ENCODE peak calls at places on chromosomes 11 and 22, in six cellular contexts. J is brain microvascular endothelial cell, H is IMR-90, A is OCI-LY7, D is psoas muscle, V is right atrium auricular region. Q is an unnamed sample.

GRCh38 chr11:109132539-109132938 is 289.5 kb upstream of the C11orf87 start:
- DNase-seq in V (no peak), H (no peak), D (no peak), A (no peak), J (no peak), Q (no peak)

GRCh38 chr11:117387992-117388765 is 60.5 kb downstream of the CEP164 start:
- DNase-seq in A (no peak), V (no peak), H (peak), D (no peak), J (peak), Q (no peak)

GRCh38 chr22:44127353-44127752 is 53.4 kb upstream of the PARVG start:
- DNase-seq in H (no peak), V (no peak), J (no peak), D (peak), A (no peak), Q (no peak)

GRCh38 chr11:2213384-2213842 is 41.8 kb upstream of the TH start:
- DNase-seq in J (no peak), H (no peak), A (no peak), V (peak), D (peak), Q (no peak)

GRCh38 chr22:43118024-43118849 is 7.7 kb downstream of the BIK start:
- DNase-seq in V (no peak), A (peak), D (no peak), H (no peak), J (no peak), Q (no peak)

GRCh38 chr22:39710380-39711117 is 140.0 kb downstream of the CACNA1I start:
- DNase-seq in D (no peak), J (no peak), H (no peak), A (no peak), V (no peak), Q (no peak)

GRCh38 chr22:36823177-36823839 is 6.5 kb upstream of the PVALB start:
- DNase-seq in V (no peak), A (no peak), J (peak), H (peak), D (no peak), Q (no peak)

GRCh38 chr22:23306438-23306921 is 126.2 kb downstream of the BCR start:
- DNase-seq in H (peak), V (no peak), A (no peak), D (no peak), J (peak), Q (no peak)

GRCh38 chr22:38429460-38430128 is 25.4 kb downstream of the KCNJ4 start:
- DNase-seq in D (no peak), A (no peak), H (peak), V (no peak), J (no peak), Q (peak)

GRCh38 chr11:92827132-92827531 is 142.3 kb upstream of the MTNR1B start:
- DNase-seq in J (no peak), V (no peak), H (no peak), A (no peak), D (no peak), Q (no peak)

DNA sequence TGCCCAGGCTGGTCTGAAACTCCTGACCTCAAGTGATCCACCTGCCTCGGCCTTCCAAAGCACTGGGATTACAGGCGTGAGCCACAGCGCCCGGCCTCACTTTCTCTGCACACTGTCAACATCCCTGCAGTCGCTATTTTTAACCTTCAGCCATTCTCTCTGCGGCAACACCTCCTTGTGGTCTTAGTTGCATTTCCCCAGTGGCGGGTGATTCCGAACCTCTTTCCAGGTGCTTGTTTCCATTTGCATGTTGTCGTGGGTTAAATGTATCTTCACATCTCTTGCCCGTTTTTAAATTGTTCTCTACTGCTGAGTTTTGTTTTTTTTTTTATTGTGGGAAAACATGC is 2.2 kb upstream of the SCT start:
- DNase-seq in H (no peak), A (no peak), J (no peak), V (no peak), D (peak), Q (peak)
- H3K27ac ChIP-seq in H (no peak), A (no peak), J (no peak), V (no peak), D (peak), Q (no peak)

DNA sequence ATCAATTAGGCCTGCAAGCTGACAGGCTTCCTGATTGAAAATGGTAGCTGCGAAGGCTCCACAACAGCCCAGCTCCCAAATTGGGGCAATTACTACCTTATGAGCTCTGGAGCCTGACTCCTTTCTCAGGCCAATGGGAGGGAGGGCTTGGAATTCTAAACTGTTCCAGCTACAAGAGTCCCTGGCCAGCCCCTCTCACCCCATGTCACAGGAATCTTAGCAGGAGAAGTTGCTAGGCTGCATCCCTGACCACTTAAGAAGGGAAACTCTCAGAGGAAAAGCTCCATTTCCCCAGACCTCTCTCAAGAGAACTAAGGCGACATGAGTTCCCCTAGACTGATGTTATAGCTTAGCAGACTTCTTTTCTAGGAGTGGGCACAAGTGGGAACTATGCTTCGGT is 4.9 kb downstream of the LRP4 start:
- DNase-seq in H (no peak), J (no peak), D (no peak), V (no peak), A (no peak), Q (no peak)
- H3K4me3 ChIP-seq in H (no peak), J (no peak), D (no peak), V (no peak), A (no peak), Q (no peak)

GRCh38 chr11:975824-976223 is 50.2 kb downstream of the AP2A2 start:
- DNase-seq in D (no peak), J (peak), V (no peak), A (peak), H (peak), Q (peak)
- TF ChIP-seq CTCF in D (no peak), J (peak), V (no peak), A (peak), H (peak), Q (peak)

DNA sequence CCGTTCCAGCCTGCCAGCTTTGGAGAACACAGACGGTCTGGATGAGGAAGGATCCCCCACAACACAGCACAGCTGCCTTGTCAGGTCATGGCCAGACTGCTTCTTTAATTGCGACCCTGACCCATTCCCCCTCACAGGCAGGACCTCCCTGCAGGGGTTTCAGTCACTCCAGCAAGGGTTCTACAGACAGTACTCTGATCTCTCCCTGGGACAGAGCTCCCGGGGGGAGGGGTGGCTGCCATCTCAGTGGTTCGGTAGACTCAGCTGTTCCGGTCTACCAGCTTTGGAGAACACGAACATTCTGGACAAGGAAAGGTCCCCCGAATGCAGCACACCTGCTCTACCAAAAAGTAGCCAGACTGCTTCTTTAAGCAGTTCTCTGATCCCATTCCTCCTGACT is 173.4 kb downstream of the TTC28 start:
- DNase-seq in A (no peak), H (no peak), V (no peak), D (no peak), J (no peak), Q (no peak)
- H3K27ac ChIP-seq in A (no peak), H (no peak), V (no peak), D (no peak), J (no peak), Q (no peak)

DNA sequence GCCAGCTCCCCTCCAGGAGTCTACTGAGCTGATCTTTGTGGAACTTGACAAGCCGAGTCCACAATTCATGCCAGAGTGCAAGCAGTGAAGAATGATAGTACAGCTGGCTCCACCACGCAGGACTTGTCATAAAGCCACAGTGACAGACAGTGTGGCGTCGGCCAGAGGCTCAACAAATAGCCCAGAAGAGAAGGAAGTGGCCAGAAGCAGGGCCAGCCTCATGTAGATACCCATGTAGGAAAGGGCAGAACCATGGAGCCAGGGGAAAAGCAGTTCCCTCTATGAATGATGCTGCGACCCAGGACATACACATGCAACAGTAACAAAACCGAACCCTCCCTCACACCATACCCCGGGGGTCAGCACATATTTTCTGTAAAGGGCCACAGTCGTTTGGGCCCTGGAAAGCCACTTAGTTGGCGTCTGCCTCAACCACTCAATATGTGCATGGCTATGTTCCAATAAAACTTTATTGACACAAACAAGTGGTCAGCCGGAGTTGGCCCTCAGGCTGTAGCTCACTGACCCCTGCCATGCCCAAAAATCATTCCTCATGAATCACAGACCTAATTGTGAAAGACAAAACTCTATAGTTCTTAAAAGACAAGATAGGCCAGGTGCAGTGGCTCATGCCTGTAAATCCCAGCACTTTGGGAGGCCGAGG is 161.4 kb downstream of the BRD1 start:
- DNase-seq in J (no peak), H (no peak), D (no peak), V (no peak), A (no peak), Q (no peak)
- H3K4me3 ChIP-seq in J (no peak), H (no peak), D (no peak), V (no peak), A (no peak), Q (no peak)

DNA sequence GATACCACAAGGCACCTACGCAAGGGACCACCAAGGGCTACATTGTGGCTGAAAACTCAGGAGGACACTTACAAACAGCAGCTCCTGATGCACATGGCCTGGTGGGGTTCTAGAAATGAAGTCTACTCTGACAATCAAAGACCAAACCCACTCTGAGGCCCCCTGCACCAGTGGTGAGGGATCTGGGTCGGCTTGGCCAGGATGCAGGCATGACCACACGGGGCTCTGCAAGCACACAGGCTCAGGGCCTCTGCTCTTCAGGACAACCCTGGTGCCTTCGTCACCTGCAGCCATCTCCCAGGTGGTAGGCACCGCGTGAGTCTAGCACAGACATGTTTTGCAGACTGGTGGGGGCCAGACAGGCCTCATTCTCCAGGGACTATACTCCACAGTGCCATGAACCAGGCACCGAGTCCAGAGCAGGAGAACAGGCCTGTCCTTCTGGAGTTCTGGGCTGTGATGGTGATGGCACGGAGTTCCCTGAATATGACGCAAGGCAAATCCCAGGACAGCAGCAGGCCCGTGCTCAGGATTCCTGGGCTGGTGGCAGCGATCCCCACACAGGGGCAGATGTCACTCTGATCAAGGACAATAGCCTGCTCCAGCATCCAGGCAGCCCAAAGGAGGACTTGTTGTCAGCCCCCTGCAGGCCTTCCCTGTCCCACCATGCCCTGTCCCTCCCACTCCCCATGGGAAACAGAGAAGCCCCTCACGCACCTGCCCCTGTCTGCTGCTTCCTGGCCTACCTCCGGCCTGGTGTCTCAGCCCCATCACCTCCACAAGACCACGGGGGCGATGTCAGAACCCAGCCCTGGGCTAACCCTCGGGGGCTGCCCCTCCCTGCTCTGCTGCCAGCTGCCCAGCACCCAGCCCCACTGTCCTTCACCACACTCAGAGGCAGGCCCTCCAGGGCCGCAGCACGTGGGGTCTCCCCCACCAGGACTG is 36.1 kb downstream of the GNB1L start:
- DNase-seq in H (no peak), J (no peak), D (no peak), A (peak), V (peak), Q (peak)
- TF ChIP-seq CTCF in H (no peak), J (no peak), D (no peak), A (no peak), V (no peak), Q (peak)

DNA sequence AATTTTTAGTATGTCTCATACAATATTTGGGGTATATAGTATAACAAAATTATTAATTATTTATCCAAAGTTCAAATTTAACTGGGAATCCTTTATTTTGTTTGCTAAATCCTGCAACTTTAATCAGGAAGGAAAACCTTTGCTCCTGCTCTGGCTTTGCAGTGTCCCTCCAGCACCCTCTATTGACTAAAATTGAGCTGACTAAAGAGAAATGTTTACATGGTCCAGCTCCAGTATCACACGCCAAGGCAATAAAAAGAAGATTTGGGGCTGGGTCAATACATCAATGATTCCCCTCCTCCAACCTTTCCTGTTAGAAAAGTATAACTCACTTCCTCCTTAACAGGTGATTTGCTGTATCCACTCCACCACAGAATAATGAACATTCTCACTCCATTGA is 153.0 kb upstream of the LRRC4C start:
- DNase-seq in D (no peak), V (no peak), A (no peak), J (no peak), H (no peak), Q (no peak)
- H3K27ac ChIP-seq in D (no peak), V (no peak), A (no peak), J (no peak), H (no peak), Q (no peak)

DNA sequence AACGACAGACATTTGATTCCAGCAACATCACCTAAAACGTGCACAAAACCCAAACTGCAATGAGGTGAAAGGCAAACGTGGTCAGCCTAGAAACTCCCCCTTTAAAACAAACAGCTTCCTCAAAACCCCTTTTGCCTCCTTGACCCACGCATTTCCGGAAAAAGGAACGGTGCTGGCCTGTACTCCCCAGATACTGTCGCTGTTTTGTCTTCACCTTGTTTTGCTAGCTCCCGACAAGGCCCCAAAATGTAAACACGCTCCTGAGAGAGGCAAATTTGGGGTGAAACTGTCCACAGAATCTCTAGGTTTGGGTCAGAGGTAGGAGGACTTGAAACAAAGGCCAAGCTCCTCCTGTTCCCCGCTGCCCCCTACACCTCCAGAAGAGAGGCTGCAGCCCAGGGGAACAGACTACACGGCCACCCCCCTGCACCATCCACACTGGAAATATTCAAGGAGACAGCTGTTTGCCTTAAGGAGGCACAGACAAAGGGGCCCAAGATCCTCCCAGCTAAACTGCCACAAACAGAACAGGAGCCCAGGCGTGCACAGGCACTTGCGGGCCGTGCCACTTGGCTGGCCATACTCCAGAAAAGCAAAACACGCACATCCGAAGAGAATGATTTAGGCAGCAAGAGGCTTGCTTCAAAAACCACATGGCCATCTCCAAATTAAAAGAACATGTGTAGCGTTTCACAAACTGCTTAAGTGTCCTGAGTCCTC is 160.6 kb upstream of the GRK3 start:
- DNase-seq in V (no peak), A (no peak), J (no peak), H (peak), D (no peak), Q (peak)
- H3K4me3 ChIP-seq in V (peak), A (peak), J (peak), H (peak), D (peak), Q (peak)

GRCh38 chr11:363948-364761 is 5.1 kb upstream of the B4GALNT4 start:
- DNase-seq in H (no peak), V (no peak), J (no peak), D (no peak), A (peak), Q (peak)
- TF ChIP-seq CTCF in H (peak), V (peak), J (peak), D (no peak), A (peak), Q (peak)

Q was measured in WERI-Rb-1.